ENCODE peak calls at places on chromosomes 3 and 15, in five cellular contexts. A is LNCaP clone FGC, J is GM13977, S is osteocyte, X is esophagus squamous epithelium. L is an unnamed sample.

GRCh38 chr3:197466586-197467399 is 89.0 kb downstream of the BDH1 start:
- DNase-seq in A (no peak), J (no peak), S (no peak), X (no peak), L (peak; percentile 32)

GRCh38 chr3:133476971-133477375 is 77.1 kb downstream of the BFSP2 start:
- DNase-seq in A (no peak), S (no peak), J (no peak), X (no peak), L (no peak)

GRCh38 chr3:168047190-168047795 is 48.4 kb downstream of the GOLIM4 start:
- DNase-seq in A (peak; percentile 85), X (no peak), S (no peak), J (peak; percentile 52), L (peak; percentile 36)

GRCh38 chr3:54342676-54343075 is 220.3 kb downstream of the CACNA2D3 start:
- DNase-seq in S (no peak), A (no peak), J (no peak), X (no peak), L (no peak)

GRCh38 chr3:5078151-5078550 is 43.9 kb upstream of the ARL8B start:
- DNase-seq in S (no peak), J (no peak), X (no peak), A (peak; percentile 22), L (no peak)

GRCh38 chr15:74763416-74763815 is 14.8 kb downstream of the CYP1A2 start:
- DNase-seq in S (no peak), J (no peak), X (no peak), A (no peak), L (no peak)

GRCh38 chr3:67386446-67386845 is 268.0 kb downstream of the SUCLG2 start:
- DNase-seq in X (no peak), J (no peak), A (no peak), S (no peak), L (no peak)

GRCh38 chr3:195715583-195716266 is 5.1 kb upstream of the MUC20 start:
- DNase-seq in X (no peak), J (no peak), S (no peak), A (no peak), L (peak; percentile 91)

GRCh38 chr3:149934524-149934923 is 36.2 kb downstream of the PFN2 start:
- DNase-seq in S (no peak), A (no peak), J (no peak), X (no peak), L (no peak)

GRCh38 chr3:127747751-127748521 is 74.4 kb downstream of the MGLL start:
- DNase-seq in X (no peak), J (no peak), S (no peak), A (peak; percentile 32), L (peak; percentile 80)

GRCh38 chr3:123113889-123114450 is 47.1 kb downstream of the PDIA5 start:
- DNase-seq in X (no peak), J (no peak), S (no peak), A (no peak), L (no peak)

GRCh38 chr15:80059786-80060489 is 462 bp downstream of the ZFAND6 start:
- DNase-seq in A (no peak), X (no peak), S (no peak), J (peak; percentile 85), L (peak; percentile 62)

GRCh38 chr3:2166552-2166951 is 67.9 kb downstream of the CNTN4 start:
- DNase-seq in X (no peak), J (no peak), A (no peak), S (no peak), L (no peak)

GRCh38 chr3:143105170-143105569 is 14.4 kb upstream of the CHST2 start:
- DNase-seq in A (no peak), X (no peak), S (no peak), J (no peak), L (no peak)

GRCh38 chr15:67009576-67010569 is 55.5 kb upstream of the SMAD3 start:
- DNase-seq in A (no peak), S (peak; percentile 11), J (no peak), X (no peak), L (no peak)

GRCh38 chr3:177281292-177281942 is 84.1 kb upstream of the TBL1XR1 start:
- DNase-seq in X (no peak), S (no peak), A (no peak), J (no peak), L (no peak)

GRCh38 chr3:122952509-122952908 is 75.1 kb downstream of the SEMA5B start:
- DNase-seq in S (no peak), X (no peak), A (no peak), J (no peak), L (peak; percentile 43)

GRCh38 chr3:23263796-23264195 is 60.7 kb downstream of the UBE2E2 start:
- DNase-seq in X (no peak), A (no peak), S (no peak), J (no peak), L (no peak)

GRCh38 chr15:101051291-101052030 is 132.3 kb downstream of the LRRK1 start:
- DNase-seq in X (no peak), A (no peak), S (peak; percentile 57), J (no peak), L (no peak)

GRCh38 chr15:52408823-52409222 is 113.2 kb upstream of the MYO5C start:
- DNase-seq in X (no peak), J (peak; percentile 11), S (no peak), A (no peak), L (no peak)

GRCh38 chr3:131353016-131353877 is 28.3 kb upstream of the NUDT16 start:
- DNase-seq in J (no peak), A (no peak), X (no peak), S (no peak), L (no peak)

GRCh38 chr3:55000546-55000945 is 72.7 kb upstream of the LRTM1 start:
- DNase-seq in J (no peak), X (no peak), S (no peak), A (no peak), L (no peak)

GRCh38 chr3:123419156-123419849 is 29.6 kb downstream of the ADCY5 start:
- DNase-seq in S (no peak), A (no peak), J (no peak), X (no peak), L (no peak)

GRCh38 chr15:85879334-85880163 is 84.8 kb upstream of the KLHL25 start:
- DNase-seq in X (no peak), J (no peak), S (no peak), A (no peak), L (peak; percentile 16)

GRCh38 chr15:70362911-70363310 is 265.2 kb upstream of the TLE3 start:
- DNase-seq in A (no peak), S (peak; percentile 79), X (no peak), J (no peak), L (peak; percentile 71)

GRCh38 chr15:49191892-49192291 is 21.8 kb downstream of the GALK2 start:
- DNase-seq in J (no peak), X (no peak), A (no peak), S (no peak), L (no peak)
- TF ChIP-seq CTCF in J (no peak), X (no peak), A (no peak), S (no peak), L (no peak)

GRCh38 chr3:189144645-189145044 is 27.1 kb upstream of the TPRG1 start:
- DNase-seq in X (no peak), A (peak; percentile 54), J (no peak), S (no peak), L (peak; percentile 50)

GRCh38 chr3:189149203-189149602 is 22.6 kb upstream of the TPRG1 start:
- DNase-seq in A (no peak), S (no peak), X (no peak), J (no peak), L (no peak)

GRCh38 chr3:189143321-189143720 is 28.4 kb upstream of the TPRG1 start:
- DNase-seq in S (no peak), A (no peak), X (no peak), J (no peak), L (no peak)

GRCh38 chr3:189146842-189147241 is 24.9 kb upstream of the TPRG1 start:
- DNase-seq in X (no peak), A (no peak), S (no peak), J (no peak), L (no peak)

DNA sequence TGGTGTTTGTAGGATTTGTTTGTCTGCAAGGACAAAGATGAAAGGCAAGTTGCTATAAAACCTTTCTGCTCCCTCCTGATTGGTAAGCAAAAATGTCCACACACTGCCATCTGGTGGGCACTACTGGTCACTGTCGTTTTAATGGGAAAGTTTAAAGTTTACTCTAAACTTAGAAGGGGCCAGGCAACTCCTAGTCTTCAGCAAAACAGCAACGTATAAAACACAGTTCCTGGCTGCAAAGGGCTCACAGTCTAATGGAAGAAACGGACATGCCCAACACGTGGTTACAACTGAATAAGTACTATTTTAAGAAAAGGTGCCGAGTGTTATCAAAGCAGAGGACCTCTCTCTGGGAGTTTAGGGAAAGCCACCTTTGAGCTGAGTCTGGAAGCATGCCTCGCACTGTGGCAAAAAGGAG is 23.7 kb upstream of the TPRG1 start:
- DNase-seq in S (peak; percentile 86), J (peak; percentile 49), X (no peak), A (peak; percentile 55), L (peak; percentile 74)
- TF ChIP-seq CTCF in S (peak; percentile 81), J (peak; percentile 76), X (peak; percentile 87), A (peak; percentile 86), L (peak; percentile 81)

DNA sequence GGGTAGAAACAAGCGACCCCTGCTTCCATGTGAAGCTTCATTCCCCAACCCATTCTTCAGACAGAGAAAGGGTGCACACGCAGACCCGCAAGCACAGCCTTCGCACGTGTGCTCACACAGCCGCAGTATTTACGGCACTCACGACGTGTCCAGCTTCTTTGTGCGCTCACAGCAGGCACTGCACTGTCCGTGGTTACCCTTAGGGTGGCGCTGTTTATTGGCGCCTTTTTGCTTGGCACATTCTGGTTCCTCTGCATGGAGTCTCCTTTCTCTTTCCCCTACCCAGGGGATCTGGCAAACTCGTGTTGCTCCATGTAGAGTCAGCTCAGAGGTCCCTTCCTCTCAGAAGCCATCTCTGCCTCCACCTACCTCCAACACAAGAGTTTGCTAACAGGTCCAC is 115.1 kb downstream of the SLCO3A1 start:
- DNase-seq in S (no peak), X (no peak), J (no peak), A (no peak), L (no peak)
- TF ChIP-seq CTCF in S (no peak), X (no peak), J (no peak), A (no peak), L (no peak)

GRCh38 chr3:32685604-32686185 is 707 bp downstream of the CNOT10 start:
- DNase-seq in X (no peak), J (no peak), A (no peak), S (no peak), L (no peak)
- TF ChIP-seq CTCF in X (no peak), J (no peak), A (no peak), S (no peak), L (no peak)

GRCh38 chr15:40702077-40702476 is 7.1 kb downstream of the RAD51 start:
- DNase-seq in X (no peak), S (no peak), A (no peak), J (no peak), L (no peak)
- TF ChIP-seq CTCF in X (peak; percentile 15), S (peak; percentile 33), A (peak; percentile 42), J (peak; percentile 26), L (no peak)

GRCh38 chr3:135627057-135627456 is 338.5 kb upstream of the PPP2R3A start:
- DNase-seq in X (no peak), J (no peak), S (no peak), A (no peak), L (no peak)
- TF ChIP-seq CTCF in X (no peak), J (no peak), S (no peak), A (no peak), L (no peak)

GRCh38 chr3:169604568-169604967 is 58.9 kb downstream of the MECOM start:
- DNase-seq in X (no peak), A (no peak), S (no peak), J (no peak), L (peak; percentile 17)
- TF ChIP-seq CTCF in X (no peak), A (peak; percentile 35), S (peak; percentile 26), J (peak; percentile 14), L (no peak)

GRCh38 chr15:76108021-76108723 is 48.4 kb downstream of the TMEM266 start:
- DNase-seq in X (no peak), J (no peak), S (peak; percentile 66), A (no peak), L (no peak)
- TF ChIP-seq CTCF in X (no peak), J (no peak), S (no peak), A (no peak), L (no peak)

L was measured in Calu3.